ENCODE peak calls at places on chromosomes 5 and 9, in six cellular contexts. A, Y, G, S, E and F are unnamed samples.

GRCh38 chr5:68225911-68226563 is 10.5 kb downstream of the PIK3R1 start:
- DNase-seq in E (no peak), Y (no peak), G (no peak), A (no peak), S (no peak), F (no peak)

GRCh38 chr5:130706696-130707095 is 458.4 kb downstream of the HINT1 start:
- DNase-seq in E (no peak), S (no peak), Y (no peak), A (no peak), G (no peak), F (no peak)

GRCh38 chr9:120578614-120579013 is 1.4 kb downstream of the CDK5RAP2 start:
- DNase-seq in G (no peak), E (no peak), S (no peak), Y (no peak), A (no peak), F (no peak)

GRCh38 chr5:5532306-5533076 is 110.0 kb downstream of the ICE1 start:
- DNase-seq in A (no peak), G (no peak), E (no peak), Y (no peak), S (no peak), F (no peak)

GRCh38 chr9:14159440-14160222 is 154.3 kb downstream of the NFIB start:
- DNase-seq in E (no peak), A (no peak), Y (no peak), G (no peak), S (no peak), F (no peak)

GRCh38 chr9:1759009-1759408 is 256.1 kb upstream of the SMARCA2 start:
- DNase-seq in E (no peak), S (no peak), A (peak; percentile 98), G (no peak), Y (no peak), F (no peak)

GRCh38 chr5:157612071-157612476 is 36.5 kb upstream of the ADAM19 start:
- DNase-seq in G (no peak), Y (no peak), E (peak; percentile 97), S (no peak), A (peak; percentile 40), F (no peak)

GRCh38 chr5:155103164-155103563 is 89.6 kb downstream of the KIF4B start:
- DNase-seq in Y (no peak), G (no peak), A (no peak), E (peak; percentile 20), S (no peak), F (no peak)

GRCh38 chr9:38309324-38310195 is 82.9 kb upstream of the ALDH1B1 start:
- DNase-seq in G (no peak), S (no peak), A (no peak), Y (no peak), E (peak; percentile 8), F (no peak)

GRCh38 chr5:76062502-76062901 is 20.7 kb upstream of the SV2C start:
- DNase-seq in S (no peak), G (no peak), A (no peak), Y (no peak), E (no peak), F (no peak)

GRCh38 chr5:150112211-150113046 is 26.1 kb upstream of the CSF1R start:
- DNase-seq in S (peak; percentile 79), A (no peak), G (no peak), Y (no peak), E (peak; percentile 79), F (no peak)

GRCh38 chr5:60540855-60541805 is 158.8 kb downstream of the DEPDC1B start:
- DNase-seq in G (no peak), S (no peak), A (peak; percentile 88), E (no peak), Y (no peak), F (peak; percentile 29)

GRCh38 chr5:35319231-35320002 is 89.1 kb upstream of the PRLR start:
- DNase-seq in E (peak; percentile 47), Y (no peak), G (no peak), A (peak; percentile 93), S (peak; percentile 70), F (no peak)

GRCh38 chr5:125409101-125409495 is 662.7 kb upstream of the ZNF608 start:
- DNase-seq in G (no peak), S (no peak), E (no peak), Y (no peak), A (no peak), F (no peak)

GRCh38 chr9:116275418-116276295 is 122.1 kb downstream of the PAPPA start:
- DNase-seq in A (no peak), S (no peak), Y (no peak), E (no peak), G (no peak), F (no peak)

GRCh38 chr5:152978141-152978835 is 512.2 kb upstream of the GRIA1 start:
- DNase-seq in G (no peak), S (no peak), A (no peak), Y (no peak), E (no peak), F (no peak)

GRCh38 chr5:14663734-14664269 is 716 bp upstream of the OTULIN start:
- DNase-seq in A (peak; percentile 74), Y (no peak), E (no peak), G (no peak), S (no peak), F (peak; percentile 27)

GRCh38 chr5:135497971-135498661 is 37.6 kb downstream of the NEUROG1 start:
- DNase-seq in G (no peak), S (no peak), A (no peak), E (no peak), Y (no peak), F (peak; percentile 36)

GRCh38 chr5:57504357-57504756 is 21.7 kb upstream of the ACTBL2 start:
- DNase-seq in A (no peak), G (no peak), Y (no peak), S (no peak), E (peak; percentile 58), F (no peak)

GRCh38 chr5:79200573-79201183 is 35.3 kb upstream of the JMY start:
- DNase-seq in S (no peak), A (peak; percentile 44), Y (peak; percentile 56), E (no peak), G (no peak), F (no peak)

GRCh38 chr5:159096555-159097460 is 2.9 kb downstream of the EBF1 start:
- DNase-seq in S (no peak), E (no peak), G (peak; percentile 44), Y (no peak), A (peak; percentile 40), F (peak; percentile 39)

GRCh38 chr9:116605904-116606341 is 81.2 kb upstream of the TRIM32 start:
- DNase-seq in E (no peak), Y (no peak), A (no peak), S (peak; percentile 64), G (peak; percentile 23), F (no peak)

GRCh38 chr5:57940879-57941278 is 458.3 kb upstream of the ACTBL2 start:
- DNase-seq in E (no peak), A (no peak), S (no peak), G (no peak), Y (no peak), F (no peak)

GRCh38 chr5:66757219-66757833 is 161.1 kb downstream of the MAST4 start:
- DNase-seq in A (peak; percentile 38), Y (peak; percentile 7), E (peak; percentile 34), G (peak; percentile 11), S (peak; percentile 69), F (peak; percentile 22)

GRCh38 chr9:33942471-33943083 is 106.1 kb downstream of the UBAP2 start:
- DNase-seq in Y (peak; percentile 64), G (no peak), A (no peak), S (no peak), E (peak; percentile 63), F (no peak)
- TF ChIP-seq CTCF in Y (peak; percentile 7), G (no peak), A (no peak), S (no peak), E (peak; percentile 31), F (no peak)

GRCh38 chr5:122078116-122078865 is at the start of gene LOX:
- DNase-seq in G (peak; percentile 48), A (no peak), S (peak; percentile 92), E (peak; percentile 63), Y (no peak), F (peak; percentile 28)
- TF ChIP-seq CTCF in G (no peak), A (no peak), S (no peak), E (no peak), Y (no peak), F (no peak)

GRCh38 chr9:16385590-16386578 is 484.6 kb downstream of the BNC2 start:
- DNase-seq in G (no peak), A (no peak), Y (no peak), E (peak; percentile 65), S (no peak), F (no peak)

GRCh38 chr9:16387382-16387781 is 483.1 kb downstream of the BNC2 start:
- DNase-seq in E (peak; percentile 6), S (no peak), A (no peak), G (no peak), Y (no peak), F (no peak)

GRCh38 chr9:16384993-16385392 is 485.5 kb downstream of the BNC2 start:
- DNase-seq in E (no peak), Y (no peak), A (no peak), S (no peak), G (no peak), F (no peak)

DNA sequence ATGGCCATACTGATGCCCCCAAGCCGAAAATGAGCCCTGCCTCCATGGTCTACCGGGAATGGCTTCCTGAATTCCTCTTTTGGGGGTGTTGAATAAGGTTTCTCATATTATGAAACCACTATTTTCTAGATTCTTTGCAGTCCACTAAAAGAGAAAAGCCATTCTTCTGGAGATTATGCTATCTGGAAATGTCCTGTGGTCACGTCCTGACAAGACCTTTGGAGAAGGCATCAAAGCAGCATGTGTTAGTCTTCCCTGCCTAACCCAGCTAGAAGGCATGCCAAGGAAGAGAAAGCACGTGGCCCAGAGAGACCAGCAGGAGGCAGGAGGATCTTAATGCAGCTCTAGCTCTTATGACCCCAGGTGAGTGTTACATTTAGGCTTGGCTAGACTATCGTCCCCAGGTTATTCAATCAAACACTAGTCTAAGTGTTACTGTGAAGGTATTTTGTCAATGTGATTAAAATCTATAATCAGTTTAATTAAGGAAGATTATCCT is 483.8 kb downstream of the BNC2 start:
- DNase-seq in E (no peak), S (no peak), A (no peak), Y (no peak), G (no peak), F (no peak)
- TF ChIP-seq CTCF in E (no peak), S (no peak), A (no peak), Y (no peak), G (no peak), F (no peak)

GRCh38 chr9:122008559-122008958 is 84.5 kb downstream of the TTLL11 start:
- DNase-seq in G (no peak), Y (no peak), A (no peak), E (no peak), S (peak; percentile 16), F (no peak)

GRCh38 chr9:122001491-122002201 is 91.5 kb downstream of the TTLL11 start:
- DNase-seq in G (no peak), A (no peak), S (peak; percentile 56), E (no peak), Y (no peak), F (no peak)

GRCh38 chr9:122004589-122004988 is 88.5 kb downstream of the TTLL11 start:
- DNase-seq in S (peak; percentile 32), E (no peak), G (no peak), A (no peak), Y (no peak), F (no peak)

GRCh38 chr9:122007837-122008236 is 85.3 kb downstream of the TTLL11 start:
- DNase-seq in E (no peak), S (peak; percentile 28), Y (no peak), G (no peak), A (no peak), F (no peak)

DNA sequence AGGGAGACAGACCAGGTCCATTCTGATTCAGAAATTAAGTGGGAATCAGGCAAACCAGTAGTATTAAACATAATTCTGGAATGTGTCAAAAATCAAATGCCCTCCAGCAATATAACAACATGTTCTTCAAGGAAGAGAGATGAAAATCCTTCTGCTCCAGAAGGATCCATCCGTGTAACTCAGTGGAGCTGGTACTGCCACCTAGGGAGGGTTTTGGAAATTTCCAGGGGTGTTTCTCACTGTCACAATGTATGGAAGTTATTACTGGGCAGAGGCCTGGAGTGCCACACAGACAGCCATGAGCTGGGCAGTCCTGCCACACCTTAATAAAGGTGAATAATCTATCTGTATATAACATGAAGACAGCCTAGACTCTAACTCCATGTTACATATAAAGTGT is 87.5 kb downstream of the TTLL11 start:
- DNase-seq in G (no peak), Y (peak; percentile 69), E (peak; percentile 23), A (no peak), S (peak; percentile 4), F (no peak)
- TF ChIP-seq CTCF in G (peak; percentile 18), Y (peak; percentile 57), E (peak; percentile 59), A (no peak), S (peak; percentile 45), F (no peak)